ENCODE peak calls at places on chromosomes 4 and X, in ten cellular contexts. F, J, K, E, G, M, Q, B, I and X are unnamed samples.

GRCh38 chr4:112515278-112516075 is 503 bp downstream of the NEUROG2 start:
- DNase-seq in F (peak; percentile 35), J (no peak), K (peak; percentile 28), E (no peak), G (peak; percentile 57), M (no peak), Q (no peak), B (peak; percentile 63), I (no peak), X (peak; percentile 77)

GRCh38 chr4:71368906-71369305 is 30.1 kb downstream of the SLC4A4 start:
- DNase-seq in F (no peak), J (no peak), K (no peak), E (no peak), G (no peak), M (no peak), Q (no peak), B (no peak), I (no peak), X (no peak)

GRCh38 chrX:1483843-1484637 is 31.3 kb upstream of the ASMTL start:
- DNase-seq in F (peak; percentile 76), J (no peak), K (no peak), E (no peak), G (no peak), M (no peak), Q (no peak), B (no peak), I (no peak), X (peak; percentile 80)

GRCh38 chr4:176981074-176981473 is 188.4 kb upstream of the VEGFC start:
- DNase-seq in F (no peak), J (no peak), K (peak; percentile 12), E (no peak), G (no peak), M (no peak), Q (no peak), B (no peak), I (no peak), X (no peak)

GRCh38 chr4:123995939-123996338 is 599.3 kb downstream of the SPRY1 start:
- DNase-seq in F (no peak), J (no peak), K (peak; percentile 93), E (no peak), G (no peak), M (peak; percentile 46), Q (peak; percentile 56), B (no peak), I (no peak), X (no peak)

GRCh38 chr4:122845066-122845465 is 18.4 kb downstream of the FGF2 start:
- DNase-seq in F (no peak), J (no peak), K (no peak), E (no peak), G (no peak), M (no peak), Q (peak; percentile 37), B (no peak), I (no peak), X (no peak)

GRCh38 chr4:145061325-145061920 is 36.6 kb downstream of the ANAPC10 start:
- DNase-seq in F (peak; percentile 60), J (no peak), K (peak; percentile 72), E (no peak), G (no peak), M (peak; percentile 15), Q (peak; percentile 81), B (no peak), I (no peak), X (peak; percentile 21)

GRCh38 chr4:602559-602942 is 22.8 kb upstream of the PDE6B start:
- DNase-seq in F (peak; percentile 55), J (no peak), K (peak; percentile 25), E (no peak), G (no peak), M (no peak), Q (no peak), B (peak; percentile 93), I (no peak), X (peak; percentile 81)

GRCh38 chr4:91359714-91360051 is 944.1 kb upstream of the GRID2 start:
- DNase-seq in F (no peak), J (no peak), K (no peak), E (no peak), G (no peak), M (no peak), Q (no peak), B (no peak), I (no peak), X (no peak)

GRCh38 chr4:109406337-109406931 is 27.2 kb upstream of the SEC24B start:
- DNase-seq in F (peak; percentile 67), J (no peak), K (peak; percentile 72), E (no peak), G (no peak), M (peak; percentile 34), Q (peak; percentile 78), B (no peak), I (no peak), X (peak; percentile 50)

GRCh38 chrX:19303216-19303880 is 40.4 kb upstream of the PDHA1 start:
- DNase-seq in F (no peak), J (no peak), K (peak; percentile 84), E (peak; percentile 67), G (no peak), M (no peak), Q (peak; percentile 71), B (no peak), I (no peak), X (no peak)

DNA sequence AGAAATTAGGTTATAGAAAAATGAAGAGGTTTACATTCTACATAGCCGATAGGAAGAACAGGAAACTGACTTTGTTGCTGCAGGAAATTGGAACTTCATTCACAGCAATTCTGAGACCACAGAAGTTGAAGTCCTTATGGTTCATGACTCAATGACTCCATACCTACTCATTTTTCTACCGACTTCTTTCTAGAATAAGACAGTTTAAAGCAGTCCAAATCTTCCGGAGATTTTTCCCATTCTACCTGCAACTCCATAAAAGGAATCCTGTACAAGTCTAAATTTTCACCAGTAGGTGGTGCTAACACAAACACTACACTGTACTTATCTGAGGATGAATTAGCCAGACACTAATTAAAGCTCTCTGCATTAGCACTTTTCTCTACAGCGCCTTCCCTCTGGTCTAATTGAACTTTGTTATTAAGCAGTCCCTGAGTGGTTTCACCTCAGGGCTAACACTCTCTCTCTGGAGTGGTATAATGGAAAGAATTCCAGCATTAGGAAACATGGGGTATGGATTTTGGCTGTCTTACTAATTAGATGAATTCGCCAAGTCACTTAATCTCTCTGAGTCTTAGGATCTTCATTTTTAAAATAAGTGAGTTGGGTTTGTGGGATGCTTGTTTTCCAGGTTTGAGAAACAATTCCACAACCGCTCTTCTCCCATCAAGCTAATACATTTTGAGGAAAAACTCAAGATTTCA is 167.9 kb downstream of the SMIM20 start:
- DNase-seq in F (peak; percentile 68), J (no peak), K (peak; percentile 62), E (no peak), G (no peak), M (no peak), Q (peak; percentile 74), B (no peak), I (no peak), X (no peak)
- TF ChIP-seq CTCF in F (peak; percentile 94), J (peak; percentile 67), K (peak; percentile 66), E (peak; percentile 55), G (peak; percentile 69), M (peak; percentile 67), Q (peak; percentile 48), B (peak; percentile 80), I (peak; percentile 76), X (peak; percentile 31)

DNA sequence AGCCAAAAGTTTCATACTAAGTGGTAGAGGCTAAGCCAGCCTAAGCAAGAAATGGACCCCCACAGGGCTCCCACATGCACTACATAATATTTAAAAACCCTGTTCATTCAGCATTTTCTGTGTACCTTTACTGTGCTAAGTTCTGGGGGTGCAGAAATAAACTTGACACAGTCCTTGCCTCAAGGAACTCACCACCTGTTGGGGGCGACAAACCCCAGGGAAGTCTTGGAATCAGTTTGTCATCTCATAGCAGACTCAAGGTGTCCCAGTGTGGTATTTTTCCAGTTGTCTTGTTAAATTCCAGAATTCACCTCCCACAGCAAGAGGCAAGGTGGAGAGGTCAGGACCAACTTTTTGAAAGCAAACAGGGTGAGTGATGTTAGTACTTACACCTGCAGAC is 43.1 kb downstream of the ATG4A start:
- DNase-seq in F (no peak), J (no peak), K (no peak), E (no peak), G (no peak), M (no peak), Q (no peak), B (peak; percentile 41), I (no peak), X (no peak)
- TF ChIP-seq CTCF in F (peak; percentile 31), J (no peak), K (peak; percentile 7), E (no peak), G (no peak), M (no peak), Q (no peak), B (peak; percentile 59), I (no peak), X (no peak)

GRCh38 chrX:41137589-41137988 is 52.3 kb downstream of the USP9X start:
- DNase-seq in F (peak; percentile 19), J (no peak), K (peak; percentile 36), E (no peak), G (no peak), M (no peak), Q (peak; percentile 20), B (no peak), I (no peak), X (no peak)
- TF ChIP-seq CTCF in F (peak; percentile 66), J (no peak), K (peak; percentile 66), E (no peak), G (peak; percentile 30), M (peak; percentile 39), Q (no peak), B (peak; percentile 57), I (peak; percentile 36), X (no peak)

DNA sequence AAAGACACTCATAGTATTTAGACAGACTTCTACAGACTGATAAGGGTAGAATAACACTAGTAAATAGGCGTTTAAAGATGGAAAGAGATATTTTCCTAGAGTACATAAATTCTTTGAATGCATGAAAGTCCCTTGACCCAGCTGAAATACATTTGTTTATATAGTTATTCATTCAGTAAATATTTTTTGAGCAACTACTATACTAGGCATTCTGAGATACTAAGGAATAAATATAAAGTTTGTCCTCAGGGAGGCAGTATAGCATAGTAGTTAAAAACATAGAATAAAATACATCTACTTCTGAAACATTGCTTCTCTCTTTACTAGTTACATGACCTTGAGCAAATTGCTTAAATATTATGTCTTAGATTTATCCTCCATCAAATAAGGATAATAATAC is 27.4 kb downstream of the HMGN5 start:
- DNase-seq in F (peak; percentile 14), J (no peak), K (peak; percentile 32), E (no peak), G (no peak), M (no peak), Q (peak; percentile 49), B (no peak), I (no peak), X (peak; percentile 4)
- TF ChIP-seq CTCF in F (peak; percentile 69), J (no peak), K (peak; percentile 7), E (peak; percentile 34), G (peak; percentile 33), M (peak; percentile 15), Q (no peak), B (peak; percentile 50), I (peak; percentile 31), X (no peak)